ENCODE peak calls at places on chromosomes 1 and 21, in nine cellular contexts. One of them, this sample, is unnamed.

GRCh38 chr1:95287078-95287477 is 53.1 kb downstream of the RWDD3 start:
- DNase-seq in BJ: no peak
- DNase-seq in cardiac muscle cell: peak
- DNase-seq in mammary epithelial cell: no peak
- DNase-seq in left ventricle myocardium inferior: no peak
- DNase-seq in colonic mucosa: no peak
- DNase-seq in fibroblast of lung: no peak
- DNase-seq in brain microvascular endothelial cell: no peak
- DNase-seq in AG04449: no peak
- DNase-seq in this sample: no peak

GRCh38 chr21:15283789-15284188 is 219.0 kb upstream of the NRIP1 start:
- DNase-seq in left ventricle myocardium inferior: no peak
- DNase-seq in colonic mucosa: no peak
- DNase-seq in cardiac muscle cell: no peak
- DNase-seq in brain microvascular endothelial cell: no peak
- DNase-seq in AG04449: no peak
- DNase-seq in mammary epithelial cell: no peak
- DNase-seq in fibroblast of lung: no peak
- DNase-seq in BJ: no peak
- DNase-seq in this sample: no peak

GRCh38 chr1:5980314-5981008 is 11.8 kb downstream of the NPHP4 start:
- DNase-seq in left ventricle myocardium inferior: peak
- DNase-seq in colonic mucosa: no peak
- DNase-seq in BJ: no peak
- DNase-seq in AG04449: no peak
- DNase-seq in brain microvascular endothelial cell: peak
- DNase-seq in fibroblast of lung: peak
- DNase-seq in cardiac muscle cell: peak
- DNase-seq in mammary epithelial cell: no peak
- DNase-seq in this sample: peak

GRCh38 chr1:16978589-16979474 is 1.6 kb downstream of the MFAP2 start:
- DNase-seq in brain microvascular endothelial cell: peak
- DNase-seq in left ventricle myocardium inferior: peak
- DNase-seq in cardiac muscle cell: no peak
- DNase-seq in colonic mucosa: peak
- DNase-seq in fibroblast of lung: peak
- DNase-seq in mammary epithelial cell: no peak
- DNase-seq in BJ: peak
- DNase-seq in AG04449: peak
- DNase-seq in this sample: peak

GRCh38 chr1:119047040-119047438 is 58.9 kb upstream of the TBX15 start:
- DNase-seq in colonic mucosa: no peak
- DNase-seq in cardiac muscle cell: no peak
- DNase-seq in mammary epithelial cell: no peak
- DNase-seq in AG04449: no peak
- DNase-seq in fibroblast of lung: peak
- DNase-seq in left ventricle myocardium inferior: no peak
- DNase-seq in BJ: peak
- DNase-seq in brain microvascular endothelial cell: no peak
- DNase-seq in this sample: peak

GRCh38 chr1:1019122-1019999 is 559 bp upstream of the AGRN start:
- DNase-seq in mammary epithelial cell: peak
- DNase-seq in left ventricle myocardium inferior: peak
- DNase-seq in AG04449: no peak
- DNase-seq in BJ: no peak
- DNase-seq in fibroblast of lung: peak
- DNase-seq in cardiac muscle cell: peak
- DNase-seq in brain microvascular endothelial cell: no peak
- DNase-seq in colonic mucosa: peak
- DNase-seq in this sample: peak

GRCh38 chr1:54922921-54923421 is 36.0 kb upstream of the DHCR24 start:
- DNase-seq in AG04449: no peak
- DNase-seq in left ventricle myocardium inferior: peak
- DNase-seq in cardiac muscle cell: no peak
- DNase-seq in brain microvascular endothelial cell: no peak
- DNase-seq in mammary epithelial cell: peak
- DNase-seq in fibroblast of lung: peak
- DNase-seq in colonic mucosa: no peak
- DNase-seq in BJ: no peak
- DNase-seq in this sample: no peak

GRCh38 chr1:170682809-170683208 is 18.9 kb downstream of the PRRX1 start:
- DNase-seq in mammary epithelial cell: no peak
- DNase-seq in colonic mucosa: no peak
- DNase-seq in BJ: no peak
- DNase-seq in cardiac muscle cell: no peak
- DNase-seq in left ventricle myocardium inferior: no peak
- DNase-seq in AG04449: no peak
- DNase-seq in fibroblast of lung: no peak
- DNase-seq in brain microvascular endothelial cell: no peak
- DNase-seq in this sample: no peak

GRCh38 chr1:6299557-6300165 is 38.8 kb upstream of the GPR153 start:
- DNase-seq in AG04449: no peak
- DNase-seq in left ventricle myocardium inferior: no peak
- DNase-seq in cardiac muscle cell: no peak
- DNase-seq in brain microvascular endothelial cell: no peak
- DNase-seq in colonic mucosa: no peak
- DNase-seq in fibroblast of lung: no peak
- DNase-seq in mammary epithelial cell: no peak
- DNase-seq in BJ: no peak
- DNase-seq in this sample: no peak

GRCh38 chr1:59046730-59047157 is 250.2 kb upstream of the FGGY start:
- DNase-seq in colonic mucosa: no peak
- DNase-seq in mammary epithelial cell: no peak
- DNase-seq in BJ: no peak
- DNase-seq in brain microvascular endothelial cell: no peak
- DNase-seq in left ventricle myocardium inferior: no peak
- DNase-seq in cardiac muscle cell: no peak
- DNase-seq in AG04449: no peak
- DNase-seq in fibroblast of lung: no peak
- DNase-seq in this sample: peak

GRCh38 chr1:226001852-226002666 is 2.9 kb upstream of the SDE2 start:
- DNase-seq in cardiac muscle cell: peak
- DNase-seq in mammary epithelial cell: no peak
- DNase-seq in fibroblast of lung: peak
- DNase-seq in BJ: no peak
- DNase-seq in colonic mucosa: peak
- DNase-seq in left ventricle myocardium inferior: peak
- DNase-seq in brain microvascular endothelial cell: peak
- DNase-seq in AG04449: no peak
- DNase-seq in this sample: no peak

GRCh38 chr1:154784924-154785531 is 85.1 kb downstream of the KCNN3 start:
- DNase-seq in fibroblast of lung: no peak
- DNase-seq in left ventricle myocardium inferior: no peak
- DNase-seq in cardiac muscle cell: no peak
- DNase-seq in AG04449: no peak
- DNase-seq in BJ: no peak
- DNase-seq in colonic mucosa: no peak
- DNase-seq in brain microvascular endothelial cell: no peak
- DNase-seq in mammary epithelial cell: no peak
- DNase-seq in this sample: no peak

GRCh38 chr1:170558731-170559130 is 26.8 kb downstream of the GORAB start:
- DNase-seq in BJ: no peak
- DNase-seq in brain microvascular endothelial cell: no peak
- DNase-seq in cardiac muscle cell: no peak
- DNase-seq in fibroblast of lung: no peak
- DNase-seq in left ventricle myocardium inferior: no peak
- DNase-seq in colonic mucosa: no peak
- DNase-seq in mammary epithelial cell: no peak
- DNase-seq in AG04449: no peak
- DNase-seq in this sample: no peak

GRCh38 chr1:61152066-61152465 is 69.7 kb downstream of the NFIA start:
- DNase-seq in AG04449: no peak
- DNase-seq in cardiac muscle cell: no peak
- DNase-seq in mammary epithelial cell: no peak
- DNase-seq in BJ: no peak
- DNase-seq in left ventricle myocardium inferior: no peak
- DNase-seq in brain microvascular endothelial cell: no peak
- DNase-seq in colonic mucosa: no peak
- DNase-seq in fibroblast of lung: no peak
- DNase-seq in this sample: no peak

GRCh38 chr1:66253330-66253921 is 280.5 kb upstream of the SGIP1 start:
- DNase-seq in fibroblast of lung: peak
- DNase-seq in left ventricle myocardium inferior: no peak
- DNase-seq in BJ: no peak
- DNase-seq in cardiac muscle cell: peak
- DNase-seq in AG04449: no peak
- DNase-seq in mammary epithelial cell: peak
- DNase-seq in brain microvascular endothelial cell: peak
- DNase-seq in colonic mucosa: no peak
- DNase-seq in this sample: peak

GRCh38 chr1:181190362-181191035 is 102.0 kb downstream of the IER5 start:
- DNase-seq in colonic mucosa: no peak
- DNase-seq in mammary epithelial cell: no peak
- DNase-seq in BJ: no peak
- DNase-seq in fibroblast of lung: no peak
- DNase-seq in left ventricle myocardium inferior: no peak
- DNase-seq in AG04449: no peak
- DNase-seq in brain microvascular endothelial cell: no peak
- DNase-seq in cardiac muscle cell: no peak
- DNase-seq in this sample: no peak

GRCh38 chr21:16193758-16194606 is 464.2 kb downstream of the USP25 start:
- DNase-seq in cardiac muscle cell: peak
- DNase-seq in mammary epithelial cell: peak
- DNase-seq in BJ: peak
- DNase-seq in brain microvascular endothelial cell: peak
- DNase-seq in left ventricle myocardium inferior: peak
- DNase-seq in colonic mucosa: peak
- DNase-seq in AG04449: peak
- DNase-seq in fibroblast of lung: peak
- DNase-seq in this sample: peak

GRCh38 chr1:92858564-92859399 is 26.9 kb downstream of the RPL5 start:
- DNase-seq in BJ: peak
- DNase-seq in brain microvascular endothelial cell: peak
- DNase-seq in AG04449: peak
- DNase-seq in mammary epithelial cell: peak
- DNase-seq in cardiac muscle cell: peak
- DNase-seq in left ventricle myocardium inferior: no peak
- DNase-seq in fibroblast of lung: peak
- DNase-seq in colonic mucosa: peak
- DNase-seq in this sample: peak

GRCh38 chr1:182768973-182769372 is 20.6 kb upstream of the NPL start:
- DNase-seq in left ventricle myocardium inferior: no peak
- DNase-seq in cardiac muscle cell: no peak
- DNase-seq in BJ: no peak
- DNase-seq in brain microvascular endothelial cell: no peak
- DNase-seq in AG04449: no peak
- DNase-seq in fibroblast of lung: peak
- DNase-seq in colonic mucosa: no peak
- DNase-seq in mammary epithelial cell: peak
- DNase-seq in this sample: no peak

GRCh38 chr1:171898956-171899355 is 57.7 kb downstream of the DNM3 start:
- DNase-seq in colonic mucosa: no peak
- DNase-seq in mammary epithelial cell: peak
- DNase-seq in left ventricle myocardium inferior: no peak
- DNase-seq in cardiac muscle cell: peak
- DNase-seq in brain microvascular endothelial cell: no peak
- DNase-seq in fibroblast of lung: peak
- DNase-seq in AG04449: no peak
- DNase-seq in BJ: no peak
- DNase-seq in this sample: no peak

GRCh38 chr1:206514821-206515387 is 7.6 kb downstream of the RASSF5 start:
- DNase-seq in BJ: no peak
- DNase-seq in mammary epithelial cell: no peak
- DNase-seq in AG04449: no peak
- DNase-seq in brain microvascular endothelial cell: no peak
- DNase-seq in cardiac muscle cell: no peak
- DNase-seq in fibroblast of lung: no peak
- DNase-seq in colonic mucosa: no peak
- DNase-seq in left ventricle myocardium inferior: no peak
- DNase-seq in this sample: no peak
- H3K4me3 ChIP-seq in BJ: no peak
- H3K4me3 ChIP-seq in mammary epithelial cell: no peak
- H3K4me3 ChIP-seq in AG04449: no peak
- H3K4me3 ChIP-seq in brain microvascular endothelial cell: no peak
- H3K4me3 ChIP-seq in cardiac muscle cell: no peak
- H3K4me3 ChIP-seq in fibroblast of lung: no peak
- H3K4me3 ChIP-seq in colonic mucosa: no peak
- H3K4me3 ChIP-seq in left ventricle myocardium inferior: no peak
- H3K4me3 ChIP-seq in this sample: no peak

DNA sequence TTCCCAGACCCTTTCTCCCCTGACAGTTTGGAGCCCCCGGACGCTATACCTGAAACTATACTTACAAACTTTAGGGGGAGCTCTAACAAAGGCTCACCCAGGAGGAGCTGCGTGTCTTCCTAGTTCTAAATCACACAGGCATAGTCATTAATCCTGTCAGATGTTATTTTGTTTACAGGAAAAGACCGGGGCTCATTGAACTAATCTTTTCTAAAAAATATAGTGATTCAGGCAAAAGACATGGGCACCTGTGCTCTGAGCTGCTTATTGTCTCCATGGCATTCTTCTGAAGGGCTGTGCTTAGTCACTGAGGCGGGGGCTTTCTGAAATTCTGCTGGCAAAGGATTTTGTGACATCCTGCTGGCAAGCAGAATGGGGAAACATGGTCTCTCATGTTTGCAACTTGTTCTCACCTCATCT is 1577.0 kb downstream of the NCAM2 start:
- DNase-seq in BJ: no peak
- DNase-seq in AG04449: no peak
- DNase-seq in brain microvascular endothelial cell: no peak
- DNase-seq in left ventricle myocardium inferior: no peak
- DNase-seq in cardiac muscle cell: peak
- DNase-seq in mammary epithelial cell: no peak
- DNase-seq in fibroblast of lung: no peak
- DNase-seq in colonic mucosa: no peak
- DNase-seq in this sample: no peak
- TF ChIP-seq CTCF in BJ: no peak
- TF ChIP-seq CTCF in AG04449: no peak
- TF ChIP-seq CTCF in brain microvascular endothelial cell: peak
- TF ChIP-seq CTCF in left ventricle myocardium inferior: peak
- TF ChIP-seq CTCF in cardiac muscle cell: no peak
- TF ChIP-seq CTCF in mammary epithelial cell: no peak
- TF ChIP-seq CTCF in fibroblast of lung: no peak
- TF ChIP-seq CTCF in colonic mucosa: no peak
- TF ChIP-seq CTCF in this sample: no peak

DNA sequence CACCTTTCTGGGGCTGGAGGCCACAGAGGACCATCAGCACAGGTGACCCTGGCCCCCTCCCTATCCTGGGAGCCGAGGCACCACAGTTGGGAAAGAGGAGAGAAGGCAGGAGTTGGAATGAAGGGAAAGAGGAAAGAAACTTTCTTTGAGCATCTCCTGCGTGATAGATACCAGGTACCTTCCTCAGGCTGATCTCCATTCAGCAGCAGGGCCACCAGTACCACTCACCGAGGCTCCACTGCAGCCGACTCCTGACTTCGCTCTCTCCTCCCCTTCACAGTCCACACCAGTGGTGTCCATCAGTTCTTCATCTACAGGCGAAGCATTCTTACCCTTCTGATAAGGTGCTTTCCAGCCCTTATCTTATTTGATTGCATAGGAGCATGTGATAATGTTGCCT is 55.3 kb downstream of the LGR6 start:
- DNase-seq in cardiac muscle cell: no peak
- DNase-seq in mammary epithelial cell: no peak
- DNase-seq in fibroblast of lung: no peak
- DNase-seq in AG04449: no peak
- DNase-seq in BJ: no peak
- DNase-seq in brain microvascular endothelial cell: no peak
- DNase-seq in left ventricle myocardium inferior: no peak
- DNase-seq in colonic mucosa: no peak
- DNase-seq in this sample: no peak
- H3K4me3 ChIP-seq in cardiac muscle cell: no peak
- H3K4me3 ChIP-seq in mammary epithelial cell: no peak
- H3K4me3 ChIP-seq in fibroblast of lung: no peak
- H3K4me3 ChIP-seq in AG04449: no peak
- H3K4me3 ChIP-seq in BJ: no peak
- H3K4me3 ChIP-seq in brain microvascular endothelial cell: no peak
- H3K4me3 ChIP-seq in left ventricle myocardium inferior: no peak
- H3K4me3 ChIP-seq in colonic mucosa: no peak
- H3K4me3 ChIP-seq in this sample: no peak

GRCh38 chr1:167757433-167758309 is 35.9 kb downstream of the MPZL1 start:
- DNase-seq in AG04449: no peak
- DNase-seq in mammary epithelial cell: no peak
- DNase-seq in colonic mucosa: no peak
- DNase-seq in brain microvascular endothelial cell: no peak
- DNase-seq in cardiac muscle cell: no peak
- DNase-seq in left ventricle myocardium inferior: no peak
- DNase-seq in fibroblast of lung: no peak
- DNase-seq in BJ: no peak
- DNase-seq in this sample: no peak
- TF ChIP-seq CTCF in AG04449: no peak
- TF ChIP-seq CTCF in mammary epithelial cell: no peak
- TF ChIP-seq CTCF in colonic mucosa: no peak
- TF ChIP-seq CTCF in brain microvascular endothelial cell: no peak
- TF ChIP-seq CTCF in cardiac muscle cell: no peak
- TF ChIP-seq CTCF in left ventricle myocardium inferior: no peak
- TF ChIP-seq CTCF in fibroblast of lung: no peak
- TF ChIP-seq CTCF in BJ: no peak
- TF ChIP-seq CTCF in this sample: no peak

This sample was measured in fibroblast of villous mesenchyme.